ENCODE peak calls at places on chromosomes 16 and 17, in six cellular contexts. E is SJSA1, J is HTR-8/SVneo, K is GM10248, C is occipital lobe, D is NCI-H1092. A is an unnamed sample.

GRCh38 chr16:16879567-16880251 is 500.8 kb downstream of the NPIPA7 start:
- DNase-seq in J (no peak), D (no peak), K (no peak), E (no peak), C (no peak), A (no peak)

GRCh38 chr16:23334421-23334853 is 32.3 kb downstream of the SCNN1B start:
- DNase-seq in C (no peak), J (no peak), D (no peak), K (no peak), E (no peak), A (no peak)

GRCh38 chr16:87392823-87393679 is 915 bp downstream of the MAP1LC3B start:
- DNase-seq in J (no peak), D (no peak), E (no peak), C (no peak), K (peak; percentile 40), A (no peak)

GRCh38 chr16:73232555-73233422 is 184.9 kb upstream of the ZFHX3 start:
- DNase-seq in C (no peak), K (no peak), E (peak; percentile 75), D (no peak), J (peak; percentile 88), A (peak; percentile 74)

GRCh38 chr16:11361751-11362742 is 16.8 kb downstream of the RMI2 start:
- DNase-seq in D (no peak), J (no peak), C (no peak), K (peak; percentile 43), E (no peak), A (no peak)

GRCh38 chr16:4945560-4946502 is 8.9 kb upstream of the PPL start:
- DNase-seq in J (peak; percentile 79), K (no peak), D (no peak), E (peak; percentile 83), C (no peak), A (no peak)

GRCh38 chr17:21039839-21040575 is 2.8 kb downstream of the USP22 start:
- DNase-seq in C (no peak), E (no peak), K (no peak), D (no peak), J (peak; percentile 74), A (peak; percentile 70)

GRCh38 chr17:76687278-76688164 is 23.2 kb downstream of the MXRA7 start:
- DNase-seq in C (no peak), J (no peak), E (no peak), K (no peak), D (no peak), A (no peak)

GRCh38 chr17:10135539-10136257 is 62.7 kb downstream of the GAS7 start:
- DNase-seq in C (no peak), J (peak; percentile 36), D (no peak), K (no peak), E (no peak), A (no peak)

GRCh38 chr17:53806473-53806872 is 16.3 kb upstream of the KIF2B start:
- DNase-seq in J (no peak), K (no peak), C (no peak), E (no peak), D (no peak), A (no peak)

GRCh38 chr17:32504166-32504990 is 17.6 kb downstream of the CDK5R1 start:
- DNase-seq in E (peak; percentile 74), C (no peak), J (no peak), K (no peak), D (no peak), A (no peak)

GRCh38 chr16:84843149-84844048 is 23.6 kb downstream of the CRISPLD2 start:
- DNase-seq in K (no peak), C (no peak), D (no peak), J (no peak), E (no peak), A (no peak)

GRCh38 chr17:152860-153420 is 15.6 kb downstream of the SCGB1C2 start:
- DNase-seq in C (no peak), J (no peak), D (no peak), E (peak; percentile 7), K (no peak), A (no peak)

GRCh38 chr16:5450435-5451104 is 353.0 kb upstream of the EEF2KMT start:
- DNase-seq in D (no peak), E (no peak), C (no peak), K (no peak), J (no peak), A (no peak)